ENCODE peak calls at places on chromosome 5, in four cellular contexts. F is NCI-H345, H is SK-MEL-5, Q is IMR-90. R is an unnamed sample.

GRCh38 chr5:65830856-65831255 is 95.5 kb upstream of the ERBIN start:
- DNase-seq in F (no peak), H (peak; percentile 95), Q (no peak), R (no peak)

GRCh38 chr5:177018341-177018740 is 4.2 kb upstream of the ZNF346 start:
- DNase-seq in H (no peak), Q (no peak), F (peak; percentile 26), R (no peak)

GRCh38 chr5:102718819-102719218 is 36.3 kb upstream of the PAM start:
- DNase-seq in F (no peak), Q (no peak), H (no peak), R (no peak)

GRCh38 chr5:36438765-36439501 is 137.2 kb upstream of the RANBP3L start:
- DNase-seq in F (no peak), H (no peak), Q (no peak), R (no peak)

GRCh38 chr5:124538931-124539330 is 207.5 kb downstream of the ZNF608 start:
- DNase-seq in H (peak; percentile 31), Q (no peak), F (no peak), R (no peak)

GRCh38 chr5:92002875-92003274 is 619.8 kb upstream of the ARRDC3 start:
- DNase-seq in Q (peak; percentile 72), H (no peak), F (no peak), R (no peak)

GRCh38 chr5:176743136-176743827 is 67.1 kb upstream of the UNC5A start:
- DNase-seq in H (no peak), Q (no peak), F (peak; percentile 64), R (no peak)

GRCh38 chr5:170836226-170836625 is 25.6 kb upstream of the RANBP17 start:
- DNase-seq in Q (no peak), F (no peak), H (no peak), R (no peak)

GRCh38 chr5:88251048-88251711 is 17.5 kb downstream of the TMEM161B start:
- DNase-seq in Q (peak; percentile 52), H (peak; percentile 89), F (no peak), R (no peak)

GRCh38 chr5:157912621-157913325 is 53.8 kb upstream of the CLINT1 start:
- DNase-seq in F (peak; percentile 98), H (no peak), Q (no peak), R (no peak)

GRCh38 chr5:143682788-143683419 is 129.1 kb upstream of the HMHB1 start:
- DNase-seq in Q (peak; percentile 37), F (no peak), H (no peak), R (no peak)

GRCh38 chr5:136808756-136809155 is 443.4 kb upstream of the TRPC7 start:
- DNase-seq in F (no peak), Q (no peak), H (no peak), R (no peak)

GRCh38 chr5:26889810-26890209 is 148.6 kb downstream of the CDH9 start:
- DNase-seq in Q (no peak), F (peak; percentile 74), H (no peak), R (no peak)

GRCh38 chr5:111757582-111758283 is 739 bp upstream of the NREP start:
- DNase-seq in Q (peak; percentile 93), H (peak; percentile 75), F (peak; percentile 83), R (peak; percentile 85)

GRCh38 chr5:123549256-123549904 is 37.4 kb downstream of the CSNK1G3 start:
- DNase-seq in H (peak; percentile 29), Q (no peak), F (no peak), R (peak; percentile 7)

GRCh38 chr5:58912102-58912501 is 329.2 kb downstream of the RAB3C start:
- DNase-seq in F (no peak), H (no peak), Q (no peak), R (no peak)

GRCh38 chr5:115578657-115579056 is 23.6 kb downstream of the TICAM2 start:
- DNase-seq in H (no peak), F (no peak), Q (no peak), R (no peak)

GRCh38 chr5:14397717-14398116 is 183.9 kb upstream of the OTULINL start:
- DNase-seq in Q (peak; percentile 82), F (no peak), H (no peak), R (no peak)

GRCh38 chr5:31753700-31754461 is 115.0 kb downstream of the PDZD2 start:
- DNase-seq in H (no peak), Q (no peak), F (no peak), R (no peak)

GRCh38 chr5:123367739-123368138 is 55.5 kb downstream of the CEP120 start:
- DNase-seq in Q (peak; percentile 32), F (no peak), H (peak; percentile 32), R (peak; percentile 18)

GRCh38 chr5:122390107-122390506 is 78.1 kb downstream of the SNCAIP start:
- DNase-seq in Q (no peak), H (no peak), F (peak; percentile 6), R (no peak)

GRCh38 chr5:122844136-122844915 is 1.1 kb upstream of the SNX24 start:
- DNase-seq in H (no peak), Q (no peak), F (peak; percentile 9), R (no peak)

R was measured in Jurkat, Clone E6-1.